ENCODE peak calls at places on chromosomes 6 and 20, in seven cellular contexts. A is posterior vena cava; B is Jurkat, Clone E6-1; L is amniotic epithelial cell; G is HFFc6; F is SW 1271; P is activated CD8-positive, alpha-beta T cell treated with anti-CD3 and anti-CD28 coated beads, Interleukin-2, amount 10 ng/mL, durations not matched to agents 7 days and 5 days. Z is an unnamed sample.

GRCh38 chr6:84657486-84657885 is 106.9 kb downstream of the TBX18 start:
- DNase-seq in F (no peak), L (peak; percentile 65), G (no peak), B (no peak), A (no peak), P (no peak), Z (no peak)

GRCh38 chr6:71855406-71855805 is 30.9 kb upstream of the RIMS1 start:
- DNase-seq in G (peak; percentile 26), P (no peak), A (no peak), F (peak; percentile 4), L (no peak), B (peak; percentile 16), Z (no peak)

GRCh38 chr6:158024566-158025297 is 43.1 kb downstream of the SYNJ2 start:
- DNase-seq in G (no peak), A (peak; percentile 34), L (no peak), F (no peak), P (no peak), B (no peak), Z (no peak)

GRCh38 chr20:17759449-17759848 is 59.7 kb downstream of the BANF2 start:
- DNase-seq in B (no peak), P (no peak), G (no peak), F (no peak), A (no peak), L (peak; percentile 81), Z (no peak)

GRCh38 chr6:134315974-134316391 is 1.9 kb downstream of the SGK1 start:
- DNase-seq in G (no peak), B (no peak), L (no peak), F (no peak), A (no peak), P (no peak), Z (no peak)

GRCh38 chr6:42727627-42728026 is 5.2 kb upstream of the PRPH2 start:
- DNase-seq in A (no peak), F (no peak), L (no peak), P (no peak), G (no peak), B (no peak), Z (no peak)

GRCh38 chr6:31005249-31006020 is 4.8 kb upstream of the MUC22 start:
- DNase-seq in G (no peak), P (no peak), B (no peak), A (no peak), F (no peak), L (peak; percentile 64), Z (no peak)

GRCh38 chr6:79630883-79631799 is at the start of gene SH3BGRL2:
- DNase-seq in P (peak; percentile 28), A (peak; percentile 90), L (peak; percentile 64), G (no peak), B (no peak), F (peak; percentile 42), Z (no peak)

GRCh38 chr6:80886475-80886874 is 780.0 kb downstream of the BCKDHB start:
- DNase-seq in A (no peak), L (no peak), B (no peak), F (no peak), P (no peak), G (no peak), Z (no peak)

GRCh38 chr6:12866422-12867029 is 150.0 kb downstream of the PHACTR1 start:
- DNase-seq in B (no peak), G (no peak), P (no peak), F (no peak), L (no peak), A (no peak), Z (no peak)

GRCh38 chr6:38996676-38997075 is 51.9 kb upstream of the GLP1R start:
- DNase-seq in P (no peak), G (no peak), A (no peak), L (no peak), B (no peak), F (no peak), Z (no peak)

GRCh38 chr20:22673467-22673866 is 89.1 kb upstream of the FOXA2 start:
- DNase-seq in A (no peak), F (no peak), P (no peak), B (no peak), L (no peak), G (no peak), Z (no peak)

GRCh38 chr6:46904117-46904516 is 17.6 kb downstream of the ADGRF5 start:
- DNase-seq in L (no peak), A (no peak), P (no peak), G (no peak), B (no peak), F (no peak), Z (no peak)

GRCh38 chr20:22414354-22414753 is 170.0 kb downstream of the FOXA2 start:
- DNase-seq in P (no peak), F (no peak), A (no peak), L (peak; percentile 0), G (no peak), B (no peak), Z (no peak)

GRCh38 chr20:49186535-49187329 is 1.4 kb downstream of the STAU1 start:
- DNase-seq in B (peak; percentile 77), F (peak; percentile 65), A (no peak), L (peak; percentile 66), P (peak; percentile 75), G (peak; percentile 18), Z (peak; percentile 49)

GRCh38 chr6:138500045-138500665 is 861 bp upstream of the NHSL1 start:
- DNase-seq in B (no peak), G (no peak), P (no peak), L (no peak), A (no peak), F (no peak), Z (no peak)

GRCh38 chr20:17628101-17628841 is 53.8 kb downstream of the RRBP1 start:
- DNase-seq in B (no peak), F (no peak), L (no peak), A (peak; percentile 70), G (no peak), P (no peak), Z (no peak)

GRCh38 chr20:49846206-49846807 is 33.7 kb downstream of the SLC9A8 start:
- DNase-seq in A (no peak), P (peak; percentile 76), G (peak; percentile 55), F (peak; percentile 46), B (peak; percentile 56), L (peak; percentile 70), Z (peak; percentile 46)

GRCh38 chr6:43254138-43254817 is 11.0 kb downstream of the TTBK1 start:
- DNase-seq in P (no peak), F (no peak), G (peak; percentile 32), B (no peak), L (peak; percentile 26), A (no peak), Z (no peak)

GRCh38 chr20:9889270-9889981 is 50.5 kb upstream of the PAK5 start:
- DNase-seq in F (peak; percentile 41), A (no peak), G (no peak), L (no peak), P (no peak), B (peak; percentile 16), Z (no peak)

GRCh38 chr6:39044181-39044580 is 4.4 kb upstream of the GLP1R start:
- DNase-seq in G (no peak), P (no peak), A (no peak), B (no peak), F (no peak), L (no peak), Z (no peak)

GRCh38 chr6:34953084-34954025 is 64.3 kb downstream of the ANKS1A start:
- DNase-seq in L (peak; percentile 70), A (no peak), G (peak; percentile 61), B (no peak), F (peak; percentile 39), P (no peak), Z (no peak)

GRCh38 chr20:49568491-49569151 is 684 bp upstream of the PTGIS start:
- DNase-seq in L (peak; percentile 53), B (no peak), P (no peak), G (no peak), F (no peak), A (peak; percentile 71), Z (no peak)

GRCh38 chr6:165308926-165309731 is at the start of gene C6orf118:
- DNase-seq in B (peak; percentile 2), A (peak; percentile 80), L (peak; percentile 66), F (no peak), G (no peak), P (no peak), Z (no peak)

GRCh38 chr6:53696351-53696750 is 30.8 kb upstream of the KLHL31 start:
- DNase-seq in A (no peak), G (no peak), P (no peak), B (no peak), F (no peak), L (no peak), Z (no peak)